ENCODE peak calls at places on chromosomes 13 and 19, in ten cellular contexts. One of them, this sample, is unnamed.

GRCh38 chr13:51643114-51643881 is 59.0 kb downstream of the WDFY2 start:
- DNase-seq in mammary epithelial cell: peak; percentile 86
- DNase-seq in thyroid gland: no peak
- DNase-seq in fibroblast of the aortic adventitia: peak; percentile 81
- DNase-seq in cardiac fibroblast: peak; percentile 83
- DNase-seq in PC-9: peak; percentile 41
- DNase-seq in PC-3: peak; percentile 83
- DNase-seq in uterus: no peak
- DNase-seq in fibroblast of mammary gland: peak; percentile 97
- DNase-seq in GM10248: no peak
- DNase-seq in this sample: no peak

GRCh38 chr13:109315481-109315880 is 470.9 kb downstream of the IRS2 start:
- DNase-seq in mammary epithelial cell: no peak
- DNase-seq in thyroid gland: no peak
- DNase-seq in fibroblast of the aortic adventitia: no peak
- DNase-seq in cardiac fibroblast: no peak
- DNase-seq in PC-9: no peak
- DNase-seq in PC-3: no peak
- DNase-seq in uterus: no peak
- DNase-seq in fibroblast of mammary gland: no peak
- DNase-seq in GM10248: no peak
- DNase-seq in this sample: no peak

GRCh38 chr19:52343548-52343947 is 7.5 kb downstream of the ZNF610 start:
- DNase-seq in mammary epithelial cell: no peak
- DNase-seq in thyroid gland: peak; percentile 95
- DNase-seq in fibroblast of the aortic adventitia: peak; percentile 16
- DNase-seq in cardiac fibroblast: peak; percentile 11
- DNase-seq in PC-9: peak; percentile 16
- DNase-seq in PC-3: peak; percentile 8
- DNase-seq in uterus: peak; percentile 36
- DNase-seq in fibroblast of mammary gland: peak; percentile 31
- DNase-seq in GM10248: peak; percentile 43
- DNase-seq in this sample: peak; percentile 38

GRCh38 chr13:90099847-90100246 is 1247.6 kb upstream of the MIR17HG start:
- DNase-seq in mammary epithelial cell: no peak
- DNase-seq in thyroid gland: no peak
- DNase-seq in fibroblast of the aortic adventitia: no peak
- DNase-seq in cardiac fibroblast: no peak
- DNase-seq in PC-9: no peak
- DNase-seq in PC-3: no peak
- DNase-seq in uterus: no peak
- DNase-seq in fibroblast of mammary gland: no peak
- DNase-seq in GM10248: no peak
- DNase-seq in this sample: no peak

GRCh38 chr19:47776568-47776967 is 1.9 kb upstream of the SELENOW start:
- DNase-seq in mammary epithelial cell: peak; percentile 97
- DNase-seq in thyroid gland: no peak
- DNase-seq in fibroblast of the aortic adventitia: no peak
- DNase-seq in cardiac fibroblast: no peak
- DNase-seq in PC-9: peak; percentile 28
- DNase-seq in PC-3: peak; percentile 60
- DNase-seq in uterus: no peak
- DNase-seq in fibroblast of mammary gland: no peak
- DNase-seq in GM10248: no peak
- DNase-seq in this sample: no peak

GRCh38 chr13:49859568-49859967 is 67.1 kb upstream of the KPNA3 start:
- DNase-seq in mammary epithelial cell: peak; percentile 65
- DNase-seq in thyroid gland: peak; percentile 16
- DNase-seq in fibroblast of the aortic adventitia: peak; percentile 92
- DNase-seq in cardiac fibroblast: peak; percentile 83
- DNase-seq in PC-9: peak; percentile 80
- DNase-seq in PC-3: peak; percentile 78
- DNase-seq in uterus: no peak
- DNase-seq in fibroblast of mammary gland: peak; percentile 98
- DNase-seq in GM10248: no peak
- DNase-seq in this sample: no peak

GRCh38 chr19:6041071-6041470 is 63.1 kb upstream of the RANBP3 start:
- DNase-seq in mammary epithelial cell: no peak
- DNase-seq in thyroid gland: no peak
- DNase-seq in fibroblast of the aortic adventitia: no peak
- DNase-seq in cardiac fibroblast: no peak
- DNase-seq in PC-9: no peak
- DNase-seq in PC-3: no peak
- DNase-seq in uterus: peak; percentile 8
- DNase-seq in fibroblast of mammary gland: no peak
- DNase-seq in GM10248: no peak
- DNase-seq in this sample: no peak

GRCh38 chr13:20492641-20493040 is 33.0 kb downstream of the CRYL1 start:
- DNase-seq in mammary epithelial cell: peak; percentile 45
- DNase-seq in thyroid gland: peak; percentile 25
- DNase-seq in fibroblast of the aortic adventitia: peak; percentile 65
- DNase-seq in cardiac fibroblast: peak; percentile 33
- DNase-seq in PC-9: peak; percentile 33
- DNase-seq in PC-3: peak; percentile 73
- DNase-seq in uterus: no peak
- DNase-seq in fibroblast of mammary gland: peak; percentile 10
- DNase-seq in GM10248: peak; percentile 56
- DNase-seq in this sample: peak; percentile 68

GRCh38 chr19:15213715-15214381 is 13.1 kb upstream of the NOTCH3 start:
- DNase-seq in mammary epithelial cell: no peak
- DNase-seq in thyroid gland: no peak
- DNase-seq in fibroblast of the aortic adventitia: peak; percentile 50
- DNase-seq in cardiac fibroblast: peak; percentile 73
- DNase-seq in PC-9: no peak
- DNase-seq in PC-3: no peak
- DNase-seq in uterus: peak; percentile 65
- DNase-seq in fibroblast of mammary gland: peak; percentile 59
- DNase-seq in GM10248: no peak
- DNase-seq in this sample: no peak

GRCh38 chr13:32838985-32839384 is 177.2 kb upstream of the KL start:
- DNase-seq in mammary epithelial cell: no peak
- DNase-seq in thyroid gland: peak; percentile 63
- DNase-seq in fibroblast of the aortic adventitia: no peak
- DNase-seq in cardiac fibroblast: peak; percentile 29
- DNase-seq in PC-9: no peak
- DNase-seq in PC-3: peak; percentile 56
- DNase-seq in uterus: no peak
- DNase-seq in fibroblast of mammary gland: no peak
- DNase-seq in GM10248: peak; percentile 61
- DNase-seq in this sample: peak; percentile 64

GRCh38 chr19:44021221-44021620 is 4.0 kb upstream of the ZNF222 start:
- DNase-seq in mammary epithelial cell: no peak
- DNase-seq in thyroid gland: no peak
- DNase-seq in fibroblast of the aortic adventitia: no peak
- DNase-seq in cardiac fibroblast: no peak
- DNase-seq in PC-9: no peak
- DNase-seq in PC-3: no peak
- DNase-seq in uterus: no peak
- DNase-seq in fibroblast of mammary gland: no peak
- DNase-seq in GM10248: no peak
- DNase-seq in this sample: no peak

GRCh38 chr13:81540777-81541176 is 1199.9 kb upstream of the SPRY2 start:
- DNase-seq in mammary epithelial cell: no peak
- DNase-seq in thyroid gland: no peak
- DNase-seq in fibroblast of the aortic adventitia: no peak
- DNase-seq in cardiac fibroblast: no peak
- DNase-seq in PC-9: no peak
- DNase-seq in PC-3: peak; percentile 3
- DNase-seq in uterus: no peak
- DNase-seq in fibroblast of mammary gland: peak; percentile 3
- DNase-seq in GM10248: no peak
- DNase-seq in this sample: no peak

DNA sequence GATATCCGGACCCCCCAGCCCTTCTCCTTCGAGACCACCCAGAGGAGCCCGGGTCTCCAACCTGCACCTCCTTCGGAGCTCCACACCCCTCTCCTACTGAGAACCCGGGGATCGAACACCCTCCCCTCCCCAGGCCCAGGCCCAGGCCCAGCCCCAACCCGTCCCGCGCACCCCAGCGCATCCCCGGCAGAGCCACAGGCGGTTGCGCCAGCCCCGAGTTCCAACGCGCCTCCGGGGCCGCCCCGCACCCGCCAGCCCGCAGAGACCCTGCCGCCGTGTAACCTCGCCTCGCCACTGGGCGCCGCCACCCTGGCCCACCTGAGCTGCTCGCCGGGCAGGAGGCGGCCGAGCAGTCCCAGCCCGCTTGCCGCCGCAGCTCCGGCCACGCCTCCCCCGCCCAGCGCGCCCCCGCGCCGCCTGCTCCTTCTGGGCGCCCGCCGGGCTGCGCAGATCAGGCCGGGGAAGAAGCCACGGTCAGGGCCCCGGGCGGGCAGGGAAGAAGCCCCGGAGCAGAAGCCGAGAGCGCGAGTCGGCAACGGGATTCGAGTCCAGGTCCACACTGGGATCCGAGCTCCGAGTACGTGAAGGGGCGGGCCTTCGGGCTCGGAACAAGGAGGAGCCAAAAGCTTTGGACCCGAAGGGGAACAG is at the start of gene MBOAT7:
- DNase-seq in mammary epithelial cell: no peak
- DNase-seq in thyroid gland: no peak
- DNase-seq in fibroblast of the aortic adventitia: no peak
- DNase-seq in cardiac fibroblast: no peak
- DNase-seq in PC-9: no peak
- DNase-seq in PC-3: no peak
- DNase-seq in uterus: no peak
- DNase-seq in fibroblast of mammary gland: no peak
- DNase-seq in GM10248: peak; percentile 81
- DNase-seq in this sample: peak; percentile 84
- TF ChIP-seq CTCF in mammary epithelial cell: no peak
- TF ChIP-seq CTCF in thyroid gland: peak; percentile 15
- TF ChIP-seq CTCF in fibroblast of the aortic adventitia: no peak
- TF ChIP-seq CTCF in cardiac fibroblast: no peak
- TF ChIP-seq CTCF in PC-9: no peak
- TF ChIP-seq CTCF in PC-3: peak; percentile 49
- TF ChIP-seq CTCF in uterus: peak; percentile 46
- TF ChIP-seq CTCF in fibroblast of mammary gland: no peak
- TF ChIP-seq CTCF in GM10248: peak; percentile 53
- TF ChIP-seq CTCF in this sample: peak; percentile 50

GRCh38 chr19:31258211-31259052 is 90.8 kb downstream of the TSHZ3 start:
- DNase-seq in mammary epithelial cell: no peak
- DNase-seq in thyroid gland: no peak
- DNase-seq in fibroblast of the aortic adventitia: no peak
- DNase-seq in cardiac fibroblast: no peak
- DNase-seq in PC-9: no peak
- DNase-seq in PC-3: no peak
- DNase-seq in uterus: no peak
- DNase-seq in fibroblast of mammary gland: no peak
- DNase-seq in GM10248: no peak
- DNase-seq in this sample: no peak

GRCh38 chr19:31261651-31262331 is 87.4 kb downstream of the TSHZ3 start:
- DNase-seq in mammary epithelial cell: no peak
- DNase-seq in thyroid gland: no peak
- DNase-seq in fibroblast of the aortic adventitia: peak; percentile 56
- DNase-seq in cardiac fibroblast: peak; percentile 39
- DNase-seq in PC-9: no peak
- DNase-seq in PC-3: no peak
- DNase-seq in uterus: no peak
- DNase-seq in fibroblast of mammary gland: no peak
- DNase-seq in GM10248: no peak
- DNase-seq in this sample: no peak

GRCh38 chr19:31261019-31261595 is 88.1 kb downstream of the TSHZ3 start:
- DNase-seq in mammary epithelial cell: no peak
- DNase-seq in thyroid gland: no peak
- DNase-seq in fibroblast of the aortic adventitia: no peak
- DNase-seq in cardiac fibroblast: no peak
- DNase-seq in PC-9: no peak
- DNase-seq in PC-3: no peak
- DNase-seq in uterus: peak; percentile 18
- DNase-seq in fibroblast of mammary gland: no peak
- DNase-seq in GM10248: no peak
- DNase-seq in this sample: no peak

GRCh38 chr19:31262673-31263308 is 86.4 kb downstream of the TSHZ3 start:
- DNase-seq in mammary epithelial cell: no peak
- DNase-seq in thyroid gland: no peak
- DNase-seq in fibroblast of the aortic adventitia: peak; percentile 25
- DNase-seq in cardiac fibroblast: peak; percentile 51
- DNase-seq in PC-9: no peak
- DNase-seq in PC-3: no peak
- DNase-seq in uterus: peak; percentile 51
- DNase-seq in fibroblast of mammary gland: no peak
- DNase-seq in GM10248: no peak
- DNase-seq in this sample: no peak

GRCh38 chr19:31260171-31260933 is 88.9 kb downstream of the TSHZ3 start:
- DNase-seq in mammary epithelial cell: no peak
- DNase-seq in thyroid gland: peak; percentile 30
- DNase-seq in fibroblast of the aortic adventitia: no peak
- DNase-seq in cardiac fibroblast: no peak
- DNase-seq in PC-9: no peak
- DNase-seq in PC-3: no peak
- DNase-seq in uterus: no peak
- DNase-seq in fibroblast of mammary gland: no peak
- DNase-seq in GM10248: no peak
- DNase-seq in this sample: no peak
- TF ChIP-seq CTCF in mammary epithelial cell: no peak
- TF ChIP-seq CTCF in thyroid gland: no peak
- TF ChIP-seq CTCF in fibroblast of the aortic adventitia: no peak
- TF ChIP-seq CTCF in cardiac fibroblast: no peak
- TF ChIP-seq CTCF in PC-9: no peak
- TF ChIP-seq CTCF in PC-3: no peak
- TF ChIP-seq CTCF in uterus: no peak
- TF ChIP-seq CTCF in fibroblast of mammary gland: no peak
- TF ChIP-seq CTCF in GM10248: no peak
- TF ChIP-seq CTCF in this sample: no peak

GRCh38 chr13:43441464-43441863 is 345.3 kb downstream of the ENOX1 start:
- DNase-seq in mammary epithelial cell: no peak
- DNase-seq in thyroid gland: no peak
- DNase-seq in fibroblast of the aortic adventitia: no peak
- DNase-seq in cardiac fibroblast: no peak
- DNase-seq in PC-9: no peak
- DNase-seq in PC-3: no peak
- DNase-seq in uterus: no peak
- DNase-seq in fibroblast of mammary gland: no peak
- DNase-seq in GM10248: no peak
- DNase-seq in this sample: no peak
- TF ChIP-seq CTCF in mammary epithelial cell: no peak
- TF ChIP-seq CTCF in thyroid gland: no peak
- TF ChIP-seq CTCF in fibroblast of the aortic adventitia: no peak
- TF ChIP-seq CTCF in cardiac fibroblast: no peak
- TF ChIP-seq CTCF in PC-9: no peak
- TF ChIP-seq CTCF in PC-3: no peak
- TF ChIP-seq CTCF in uterus: no peak
- TF ChIP-seq CTCF in fibroblast of mammary gland: no peak
- TF ChIP-seq CTCF in GM10248: no peak
- TF ChIP-seq CTCF in this sample: no peak

DNA sequence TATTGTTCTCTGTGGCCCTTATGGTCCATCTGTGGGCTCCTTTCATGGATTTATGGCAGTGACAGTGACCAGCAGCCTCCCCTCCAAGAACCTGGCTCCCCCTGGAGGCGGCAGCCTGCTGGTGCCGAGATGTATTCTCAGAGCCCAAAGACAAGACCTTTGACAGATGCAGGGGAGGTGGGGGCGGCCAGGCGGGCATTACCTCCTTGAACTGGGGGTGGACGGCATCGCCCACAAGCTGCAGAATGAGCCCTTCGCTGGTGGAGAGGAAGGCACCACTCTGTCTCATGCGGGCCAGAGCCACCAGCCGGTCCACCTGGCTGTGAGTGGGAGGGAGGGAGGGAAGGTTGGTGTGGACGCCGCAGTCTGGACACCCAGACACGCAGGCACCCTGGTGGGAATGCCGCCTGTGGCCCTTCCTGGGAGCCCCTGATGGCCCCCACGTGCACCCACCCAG is 6.6 kb downstream of the ISOC2 start:
- DNase-seq in mammary epithelial cell: peak; percentile 27
- DNase-seq in thyroid gland: no peak
- DNase-seq in fibroblast of the aortic adventitia: no peak
- DNase-seq in cardiac fibroblast: peak; percentile 50
- DNase-seq in PC-9: peak; percentile 54
- DNase-seq in PC-3: peak; percentile 68
- DNase-seq in uterus: no peak
- DNase-seq in fibroblast of mammary gland: peak; percentile 43
- DNase-seq in GM10248: peak; percentile 68
- DNase-seq in this sample: peak; percentile 75
- TF ChIP-seq CTCF in mammary epithelial cell: peak; percentile 80
- TF ChIP-seq CTCF in thyroid gland: no peak
- TF ChIP-seq CTCF in fibroblast of the aortic adventitia: peak; percentile 76
- TF ChIP-seq CTCF in cardiac fibroblast: peak; percentile 85
- TF ChIP-seq CTCF in PC-9: peak; percentile 91
- TF ChIP-seq CTCF in PC-3: peak; percentile 88
- TF ChIP-seq CTCF in uterus: peak; percentile 32
- TF ChIP-seq CTCF in fibroblast of mammary gland: peak; percentile 70
- TF ChIP-seq CTCF in GM10248: peak; percentile 75
- TF ChIP-seq CTCF in this sample: peak; percentile 68

This sample was measured in GM13976.